ENCODE peak calls at places on chromosomes 1 and 21, in seven cellular contexts. One of them, this sample, is unnamed.

GRCh38 chr1:17186216-17186894 is 18.6 kb upstream of the PADI1 start:
- DNase-seq in thoracic aorta: no peak
- DNase-seq in left ventricle myocardium inferior: no peak
- DNase-seq in IMR-90: no peak
- DNase-seq in AG04450: no peak
- DNase-seq in heart right ventricle: no peak
- DNase-seq in sigmoid colon: peak
- DNase-seq in this sample: no peak

GRCh38 chr1:6601865-6602668 is 602 bp downstream of the KLHL21 start:
- DNase-seq in thoracic aorta: no peak
- DNase-seq in left ventricle myocardium inferior: peak
- DNase-seq in IMR-90: peak
- DNase-seq in AG04450: no peak
- DNase-seq in heart right ventricle: peak
- DNase-seq in sigmoid colon: peak
- DNase-seq in this sample: no peak

GRCh38 chr1:6989506-6990159 is 204.4 kb downstream of the CAMTA1 start:
- DNase-seq in thoracic aorta: no peak
- DNase-seq in left ventricle myocardium inferior: no peak
- DNase-seq in IMR-90: no peak
- DNase-seq in AG04450: no peak
- DNase-seq in heart right ventricle: no peak
- DNase-seq in sigmoid colon: no peak
- DNase-seq in this sample: no peak

GRCh38 chr1:82722608-82723007 is 921.9 kb downstream of the ADGRL2 start:
- DNase-seq in thoracic aorta: no peak
- DNase-seq in left ventricle myocardium inferior: no peak
- DNase-seq in IMR-90: no peak
- DNase-seq in AG04450: no peak
- DNase-seq in heart right ventricle: no peak
- DNase-seq in sigmoid colon: no peak
- DNase-seq in this sample: no peak

GRCh38 chr1:150221552-150221951 is 14.4 kb downstream of the ANP32E start:
- DNase-seq in thoracic aorta: no peak
- DNase-seq in left ventricle myocardium inferior: no peak
- DNase-seq in IMR-90: peak
- DNase-seq in AG04450: no peak
- DNase-seq in heart right ventricle: no peak
- DNase-seq in sigmoid colon: no peak
- DNase-seq in this sample: no peak

GRCh38 chr1:169144941-169145626 is 38.6 kb downstream of the ATP1B1 start:
- DNase-seq in thoracic aorta: no peak
- DNase-seq in left ventricle myocardium inferior: no peak
- DNase-seq in IMR-90: no peak
- DNase-seq in AG04450: no peak
- DNase-seq in heart right ventricle: no peak
- DNase-seq in sigmoid colon: no peak
- DNase-seq in this sample: no peak

GRCh38 chr1:9881838-9882249 is 28.2 kb downstream of the CTNNBIP1 start:
- DNase-seq in thoracic aorta: no peak
- DNase-seq in left ventricle myocardium inferior: no peak
- DNase-seq in IMR-90: peak
- DNase-seq in AG04450: no peak
- DNase-seq in heart right ventricle: no peak
- DNase-seq in sigmoid colon: no peak
- DNase-seq in this sample: no peak

GRCh38 chr1:7224644-7225043 is 439.4 kb downstream of the CAMTA1 start:
- DNase-seq in thoracic aorta: no peak
- DNase-seq in left ventricle myocardium inferior: no peak
- DNase-seq in IMR-90: no peak
- DNase-seq in AG04450: no peak
- DNase-seq in heart right ventricle: peak
- DNase-seq in sigmoid colon: no peak
- DNase-seq in this sample: no peak

GRCh38 chr1:182611326-182611725 is 7.1 kb upstream of the RGS16 start:
- DNase-seq in thoracic aorta: no peak
- DNase-seq in left ventricle myocardium inferior: no peak
- DNase-seq in IMR-90: no peak
- DNase-seq in AG04450: no peak
- DNase-seq in heart right ventricle: no peak
- DNase-seq in sigmoid colon: no peak
- DNase-seq in this sample: no peak

GRCh38 chr21:36654341-36654740 is 44.6 kb upstream of the SIM2 start:
- DNase-seq in thoracic aorta: no peak
- DNase-seq in left ventricle myocardium inferior: no peak
- DNase-seq in IMR-90: no peak
- DNase-seq in AG04450: no peak
- DNase-seq in heart right ventricle: no peak
- DNase-seq in sigmoid colon: no peak
- DNase-seq in this sample: peak

GRCh38 chr1:25537148-25537831 is 6.1 kb upstream of the LDLRAP1 start:
- DNase-seq in thoracic aorta: no peak
- DNase-seq in left ventricle myocardium inferior: no peak
- DNase-seq in IMR-90: no peak
- DNase-seq in AG04450: no peak
- DNase-seq in heart right ventricle: no peak
- DNase-seq in sigmoid colon: no peak
- DNase-seq in this sample: no peak

GRCh38 chr1:98102369-98103030 is 181.7 kb upstream of the DPYD start:
- DNase-seq in thoracic aorta: no peak
- DNase-seq in left ventricle myocardium inferior: no peak
- DNase-seq in IMR-90: peak
- DNase-seq in AG04450: no peak
- DNase-seq in heart right ventricle: no peak
- DNase-seq in sigmoid colon: no peak
- DNase-seq in this sample: no peak

GRCh38 chr1:21700094-21700493 is 30.9 kb upstream of the RAP1GAP start:
- DNase-seq in thoracic aorta: no peak
- DNase-seq in left ventricle myocardium inferior: no peak
- DNase-seq in IMR-90: no peak
- DNase-seq in AG04450: no peak
- DNase-seq in heart right ventricle: no peak
- DNase-seq in sigmoid colon: no peak
- DNase-seq in this sample: no peak

GRCh38 chr1:169338617-169339016 is 29.0 kb downstream of the NME7 start:
- DNase-seq in thoracic aorta: no peak
- DNase-seq in left ventricle myocardium inferior: no peak
- DNase-seq in IMR-90: no peak
- DNase-seq in AG04450: no peak
- DNase-seq in heart right ventricle: no peak
- DNase-seq in sigmoid colon: no peak
- DNase-seq in this sample: no peak

GRCh38 chr21:35226302-35226701 is 177.2 kb upstream of the RUNX1 start:
- DNase-seq in thoracic aorta: no peak
- DNase-seq in left ventricle myocardium inferior: no peak
- DNase-seq in IMR-90: peak
- DNase-seq in AG04450: no peak
- DNase-seq in heart right ventricle: no peak
- DNase-seq in sigmoid colon: no peak
- DNase-seq in this sample: peak

GRCh38 chr1:98049370-98050115 is 128.7 kb upstream of the DPYD start:
- DNase-seq in thoracic aorta: no peak
- DNase-seq in left ventricle myocardium inferior: no peak
- DNase-seq in IMR-90: peak
- DNase-seq in AG04450: no peak
- DNase-seq in heart right ventricle: no peak
- DNase-seq in sigmoid colon: no peak
- DNase-seq in this sample: no peak

GRCh38 chr1:198672124-198672523 is 33.3 kb downstream of the PTPRC start:
- DNase-seq in thoracic aorta: no peak
- DNase-seq in left ventricle myocardium inferior: no peak
- DNase-seq in IMR-90: peak
- DNase-seq in AG04450: no peak
- DNase-seq in heart right ventricle: no peak
- DNase-seq in sigmoid colon: no peak
- DNase-seq in this sample: no peak

GRCh38 chr1:225846331-225847310 is 35.6 kb downstream of the TMEM63A start:
- DNase-seq in thoracic aorta: no peak
- DNase-seq in left ventricle myocardium inferior: no peak
- DNase-seq in IMR-90: no peak
- DNase-seq in AG04450: no peak
- DNase-seq in heart right ventricle: no peak
- DNase-seq in sigmoid colon: no peak
- DNase-seq in this sample: no peak

GRCh38 chr1:230170610-230171009 is 103.6 kb downstream of the GALNT2 start:
- DNase-seq in thoracic aorta: no peak
- DNase-seq in left ventricle myocardium inferior: no peak
- DNase-seq in IMR-90: peak
- DNase-seq in AG04450: no peak
- DNase-seq in heart right ventricle: no peak
- DNase-seq in sigmoid colon: no peak
- DNase-seq in this sample: no peak

GRCh38 chr1:85374160-85374559 is 90.8 kb downstream of the DDAH1 start:
- DNase-seq in thoracic aorta: no peak
- DNase-seq in left ventricle myocardium inferior: no peak
- DNase-seq in IMR-90: peak
- DNase-seq in AG04450: peak
- DNase-seq in heart right ventricle: no peak
- DNase-seq in sigmoid colon: no peak
- DNase-seq in this sample: no peak

GRCh38 chr1:21939650-21940374 is 2.7 kb upstream of the HSPG2 start:
- DNase-seq in thoracic aorta: peak
- DNase-seq in left ventricle myocardium inferior: peak
- DNase-seq in IMR-90: peak
- DNase-seq in AG04450: peak
- DNase-seq in heart right ventricle: peak
- DNase-seq in sigmoid colon: peak
- DNase-seq in this sample: peak

GRCh38 chr1:2233997-2234761 is 6.1 kb downstream of the SKI start:
- DNase-seq in thoracic aorta: peak
- DNase-seq in left ventricle myocardium inferior: peak
- DNase-seq in IMR-90: peak
- DNase-seq in AG04450: peak
- DNase-seq in heart right ventricle: no peak
- DNase-seq in sigmoid colon: peak
- DNase-seq in this sample: peak

GRCh38 chr1:2232916-2233438 is 4.9 kb downstream of the SKI start:
- DNase-seq in thoracic aorta: no peak
- DNase-seq in left ventricle myocardium inferior: no peak
- DNase-seq in IMR-90: no peak
- DNase-seq in AG04450: no peak
- DNase-seq in heart right ventricle: no peak
- DNase-seq in sigmoid colon: no peak
- DNase-seq in this sample: no peak

GRCh38 chr1:2235300-2235998 is 7.3 kb downstream of the SKI start:
- DNase-seq in thoracic aorta: no peak
- DNase-seq in left ventricle myocardium inferior: no peak
- DNase-seq in IMR-90: no peak
- DNase-seq in AG04450: no peak
- DNase-seq in heart right ventricle: no peak
- DNase-seq in sigmoid colon: no peak
- DNase-seq in this sample: no peak

GRCh38 chr1:2233468-2233867 is 5.3 kb downstream of the SKI start:
- DNase-seq in thoracic aorta: no peak
- DNase-seq in left ventricle myocardium inferior: no peak
- DNase-seq in IMR-90: no peak
- DNase-seq in AG04450: no peak
- DNase-seq in heart right ventricle: no peak
- DNase-seq in sigmoid colon: no peak
- DNase-seq in this sample: no peak

DNA sequence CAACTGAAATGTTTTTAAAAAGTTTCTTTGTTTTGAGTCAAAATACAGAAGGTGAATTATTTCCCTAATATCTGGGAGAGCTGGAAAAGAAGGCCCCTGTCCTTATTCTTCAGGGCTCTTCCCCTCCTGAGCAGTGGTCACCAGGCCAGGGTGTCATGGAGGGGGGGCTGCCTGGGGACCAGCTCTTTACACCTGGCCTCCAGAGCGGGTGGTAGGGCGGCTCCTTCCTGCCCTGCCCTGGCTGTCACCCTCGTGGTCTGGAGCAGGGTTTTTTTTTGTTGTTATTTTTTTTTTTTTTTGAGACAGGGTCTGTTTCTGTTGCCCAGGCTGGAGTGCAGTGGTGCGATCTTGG is 6.6 kb downstream of the SKI start:
- DNase-seq in thoracic aorta: no peak
- DNase-seq in left ventricle myocardium inferior: no peak
- DNase-seq in IMR-90: no peak
- DNase-seq in AG04450: no peak
- DNase-seq in heart right ventricle: no peak
- DNase-seq in sigmoid colon: no peak
- DNase-seq in this sample: no peak
- H3K4me3 ChIP-seq in thoracic aorta: peak
- H3K4me3 ChIP-seq in left ventricle myocardium inferior: peak
- H3K4me3 ChIP-seq in IMR-90: no peak
- H3K4me3 ChIP-seq in AG04450: peak
- H3K4me3 ChIP-seq in heart right ventricle: no peak
- H3K4me3 ChIP-seq in sigmoid colon: no peak
- H3K4me3 ChIP-seq in this sample: peak

DNA sequence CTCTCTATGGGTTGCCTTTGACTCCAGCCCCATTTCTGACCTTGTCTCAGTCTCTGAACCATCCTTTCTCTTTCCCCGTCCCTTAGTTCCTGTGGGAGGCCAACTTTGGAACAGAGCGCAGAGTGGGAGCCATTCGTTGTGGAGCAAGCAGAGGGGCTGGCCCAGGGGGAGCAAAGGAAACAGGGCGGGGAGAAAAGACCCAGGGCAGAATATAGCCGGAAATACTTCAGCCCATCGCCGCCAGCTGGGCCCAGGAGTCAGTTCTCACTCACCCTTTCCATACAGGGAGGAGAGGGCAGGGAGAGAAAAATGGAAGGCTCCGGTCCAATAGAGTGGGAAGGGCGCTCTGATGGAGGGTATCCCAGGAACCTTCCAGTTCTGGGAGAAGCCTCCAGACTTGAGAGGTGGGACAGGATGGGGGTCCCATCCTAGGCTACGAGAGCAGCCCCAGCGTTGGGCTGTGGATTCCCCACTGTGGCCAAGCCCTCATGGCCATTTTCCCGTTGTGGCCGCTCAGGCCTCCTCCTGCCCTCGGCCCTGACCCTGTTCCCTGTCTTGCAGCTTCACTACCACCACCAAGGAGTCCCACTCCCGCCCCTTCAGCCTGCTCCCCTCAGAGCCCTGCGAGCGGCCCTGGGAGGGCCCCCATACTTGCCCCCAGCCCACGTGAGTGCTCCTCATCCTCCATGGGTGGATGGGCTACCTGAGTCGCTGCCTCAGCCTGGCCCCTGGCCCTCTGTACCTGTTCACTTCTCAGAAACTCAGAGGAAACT is 10.9 kb downstream of the PEAR1 start:
- DNase-seq in thoracic aorta: no peak
- DNase-seq in left ventricle myocardium inferior: no peak
- DNase-seq in IMR-90: no peak
- DNase-seq in AG04450: no peak
- DNase-seq in heart right ventricle: no peak
- DNase-seq in sigmoid colon: no peak
- DNase-seq in this sample: no peak
- H3K27ac ChIP-seq in thoracic aorta: no peak
- H3K27ac ChIP-seq in left ventricle myocardium inferior: peak
- H3K27ac ChIP-seq in IMR-90: no peak
- H3K27ac ChIP-seq in AG04450: no peak
- H3K27ac ChIP-seq in heart right ventricle: no peak
- H3K27ac ChIP-seq in sigmoid colon: no peak
- H3K27ac ChIP-seq in this sample: no peak

GRCh38 chr21:38170283-38170682 is 86.5 kb upstream of the KCNJ15 start:
- DNase-seq in thoracic aorta: no peak
- DNase-seq in left ventricle myocardium inferior: no peak
- DNase-seq in IMR-90: peak
- DNase-seq in AG04450: no peak
- DNase-seq in heart right ventricle: peak
- DNase-seq in sigmoid colon: no peak
- DNase-seq in this sample: no peak
- TF ChIP-seq CTCF in thoracic aorta: peak
- TF ChIP-seq CTCF in left ventricle myocardium inferior: peak
- TF ChIP-seq CTCF in IMR-90: peak
- TF ChIP-seq CTCF in AG04450: peak
- TF ChIP-seq CTCF in heart right ventricle: peak
- TF ChIP-seq CTCF in sigmoid colon: no peak
- TF ChIP-seq CTCF in this sample: peak

GRCh38 chr1:24417681-24418080 is 2.1 kb downstream of the NIPAL3 start:
- DNase-seq in thoracic aorta: no peak
- DNase-seq in left ventricle myocardium inferior: no peak
- DNase-seq in IMR-90: peak
- DNase-seq in AG04450: peak
- DNase-seq in heart right ventricle: no peak
- DNase-seq in sigmoid colon: no peak
- DNase-seq in this sample: no peak
- H3K4me3 ChIP-seq in thoracic aorta: no peak
- H3K4me3 ChIP-seq in left ventricle myocardium inferior: no peak
- H3K4me3 ChIP-seq in IMR-90: peak
- H3K4me3 ChIP-seq in AG04450: peak
- H3K4me3 ChIP-seq in heart right ventricle: no peak
- H3K4me3 ChIP-seq in sigmoid colon: no peak
- H3K4me3 ChIP-seq in this sample: no peak